ENCODE peak calls at places on chromosome 19, in ten cellular contexts. One of them, this sample, is unnamed.

GRCh38 chr19:42290523-42291436 is 11.2 kb upstream of the PRR19 start:
- DNase-seq in neural progenitor cell: peak; percentile 43
- DNase-seq in right lobe of liver: peak; percentile 47
- DNase-seq in dorsolateral prefrontal cortex: no peak
- DNase-seq in tibial artery: no peak
- DNase-seq in kidney epithelial cell: no peak
- DNase-seq in NB4: peak; percentile 58
- DNase-seq in hepatocyte: no peak
- DNase-seq in ascending aorta: no peak
- DNase-seq in psoas muscle: peak; percentile 27
- DNase-seq in this sample: no peak

GRCh38 chr19:6809262-6809661 is 36.8 kb downstream of the VAV1 start:
- DNase-seq in hepatocyte: no peak
- DNase-seq in ascending aorta: no peak
- DNase-seq in tibial artery: no peak
- DNase-seq in right lobe of liver: no peak
- DNase-seq in dorsolateral prefrontal cortex: no peak
- DNase-seq in NB4: no peak
- DNase-seq in kidney epithelial cell: no peak
- DNase-seq in psoas muscle: no peak
- DNase-seq in neural progenitor cell: no peak
- DNase-seq in this sample: no peak

GRCh38 chr19:40576181-40576584 is 490 bp upstream of the SHKBP1 start:
- DNase-seq in tibial artery: no peak
- DNase-seq in psoas muscle: peak; percentile 30
- DNase-seq in right lobe of liver: no peak
- DNase-seq in NB4: peak; percentile 76
- DNase-seq in dorsolateral prefrontal cortex: no peak
- DNase-seq in hepatocyte: no peak
- DNase-seq in kidney epithelial cell: no peak
- DNase-seq in ascending aorta: no peak
- DNase-seq in neural progenitor cell: peak; percentile 36
- DNase-seq in this sample: no peak

GRCh38 chr19:4694211-4694987 is 24.3 kb upstream of the MYDGF start:
- DNase-seq in psoas muscle: peak; percentile 89
- DNase-seq in neural progenitor cell: no peak
- DNase-seq in kidney epithelial cell: peak; percentile 90
- DNase-seq in ascending aorta: no peak
- DNase-seq in tibial artery: no peak
- DNase-seq in hepatocyte: no peak
- DNase-seq in right lobe of liver: peak; percentile 97
- DNase-seq in dorsolateral prefrontal cortex: peak; percentile 67
- DNase-seq in NB4: peak; percentile 14
- DNase-seq in this sample: peak; percentile 94

GRCh38 chr19:20359933-20360720 is 193.1 kb downstream of the ZNF486 start:
- DNase-seq in psoas muscle: no peak
- DNase-seq in ascending aorta: no peak
- DNase-seq in dorsolateral prefrontal cortex: peak; percentile 38
- DNase-seq in tibial artery: no peak
- DNase-seq in kidney epithelial cell: no peak
- DNase-seq in neural progenitor cell: peak; percentile 47
- DNase-seq in hepatocyte: no peak
- DNase-seq in right lobe of liver: no peak
- DNase-seq in NB4: no peak
- DNase-seq in this sample: no peak

GRCh38 chr19:17411801-17412200 is 6.4 kb upstream of the BST2 start:
- DNase-seq in hepatocyte: no peak
- DNase-seq in dorsolateral prefrontal cortex: no peak
- DNase-seq in psoas muscle: no peak
- DNase-seq in right lobe of liver: no peak
- DNase-seq in neural progenitor cell: no peak
- DNase-seq in ascending aorta: no peak
- DNase-seq in NB4: no peak
- DNase-seq in kidney epithelial cell: no peak
- DNase-seq in tibial artery: no peak
- DNase-seq in this sample: no peak

GRCh38 chr19:34171539-34171876 is 796 bp upstream of the LSM14A start:
- DNase-seq in psoas muscle: no peak
- DNase-seq in NB4: no peak
- DNase-seq in neural progenitor cell: no peak
- DNase-seq in hepatocyte: no peak
- DNase-seq in right lobe of liver: no peak
- DNase-seq in dorsolateral prefrontal cortex: no peak
- DNase-seq in tibial artery: no peak
- DNase-seq in ascending aorta: no peak
- DNase-seq in kidney epithelial cell: no peak
- DNase-seq in this sample: no peak

GRCh38 chr19:32337176-32337808 is 8.1 kb upstream of the ZNF507 start:
- DNase-seq in psoas muscle: no peak
- DNase-seq in NB4: no peak
- DNase-seq in ascending aorta: no peak
- DNase-seq in hepatocyte: no peak
- DNase-seq in tibial artery: no peak
- DNase-seq in right lobe of liver: no peak
- DNase-seq in dorsolateral prefrontal cortex: no peak
- DNase-seq in neural progenitor cell: no peak
- DNase-seq in kidney epithelial cell: no peak
- DNase-seq in this sample: no peak

GRCh38 chr19:48999481-49000325 is 6.0 kb downstream of the RUVBL2 start:
- DNase-seq in ascending aorta: no peak
- DNase-seq in NB4: peak; percentile 67
- DNase-seq in tibial artery: no peak
- DNase-seq in right lobe of liver: no peak
- DNase-seq in dorsolateral prefrontal cortex: peak; percentile 48
- DNase-seq in hepatocyte: peak; percentile 79
- DNase-seq in kidney epithelial cell: no peak
- DNase-seq in psoas muscle: peak; percentile 56
- DNase-seq in neural progenitor cell: peak; percentile 88
- DNase-seq in this sample: peak; percentile 66

GRCh38 chr19:46753420-46754155 is 7.3 kb upstream of the STRN4 start:
- DNase-seq in psoas muscle: peak; percentile 40
- DNase-seq in NB4: peak; percentile 91
- DNase-seq in hepatocyte: peak; percentile 53
- DNase-seq in ascending aorta: no peak
- DNase-seq in dorsolateral prefrontal cortex: no peak
- DNase-seq in tibial artery: no peak
- DNase-seq in kidney epithelial cell: no peak
- DNase-seq in neural progenitor cell: peak; percentile 75
- DNase-seq in right lobe of liver: peak; percentile 66
- DNase-seq in this sample: no peak

GRCh38 chr19:48123907-48124675 is 13.5 kb upstream of the PLA2G4C start:
- DNase-seq in neural progenitor cell: peak; percentile 78
- DNase-seq in hepatocyte: peak; percentile 65
- DNase-seq in right lobe of liver: no peak
- DNase-seq in kidney epithelial cell: peak; percentile 60
- DNase-seq in ascending aorta: no peak
- DNase-seq in dorsolateral prefrontal cortex: peak; percentile 28
- DNase-seq in psoas muscle: no peak
- DNase-seq in tibial artery: no peak
- DNase-seq in NB4: peak; percentile 63
- DNase-seq in this sample: peak; percentile 78

GRCh38 chr19:40599331-40600085 is 1.7 kb upstream of the LTBP4 start:
- DNase-seq in psoas muscle: no peak
- DNase-seq in ascending aorta: no peak
- DNase-seq in tibial artery: peak; percentile 83
- DNase-seq in hepatocyte: no peak
- DNase-seq in kidney epithelial cell: no peak
- DNase-seq in neural progenitor cell: peak; percentile 28
- DNase-seq in NB4: no peak
- DNase-seq in right lobe of liver: no peak
- DNase-seq in dorsolateral prefrontal cortex: no peak
- DNase-seq in this sample: no peak

GRCh38 chr19:51172223-51172622 is 30.1 kb downstream of the SIGLEC7 start:
- DNase-seq in tibial artery: no peak
- DNase-seq in ascending aorta: no peak
- DNase-seq in neural progenitor cell: no peak
- DNase-seq in right lobe of liver: no peak
- DNase-seq in NB4: no peak
- DNase-seq in dorsolateral prefrontal cortex: no peak
- DNase-seq in psoas muscle: no peak
- DNase-seq in hepatocyte: no peak
- DNase-seq in kidney epithelial cell: no peak
- DNase-seq in this sample: no peak

DNA sequence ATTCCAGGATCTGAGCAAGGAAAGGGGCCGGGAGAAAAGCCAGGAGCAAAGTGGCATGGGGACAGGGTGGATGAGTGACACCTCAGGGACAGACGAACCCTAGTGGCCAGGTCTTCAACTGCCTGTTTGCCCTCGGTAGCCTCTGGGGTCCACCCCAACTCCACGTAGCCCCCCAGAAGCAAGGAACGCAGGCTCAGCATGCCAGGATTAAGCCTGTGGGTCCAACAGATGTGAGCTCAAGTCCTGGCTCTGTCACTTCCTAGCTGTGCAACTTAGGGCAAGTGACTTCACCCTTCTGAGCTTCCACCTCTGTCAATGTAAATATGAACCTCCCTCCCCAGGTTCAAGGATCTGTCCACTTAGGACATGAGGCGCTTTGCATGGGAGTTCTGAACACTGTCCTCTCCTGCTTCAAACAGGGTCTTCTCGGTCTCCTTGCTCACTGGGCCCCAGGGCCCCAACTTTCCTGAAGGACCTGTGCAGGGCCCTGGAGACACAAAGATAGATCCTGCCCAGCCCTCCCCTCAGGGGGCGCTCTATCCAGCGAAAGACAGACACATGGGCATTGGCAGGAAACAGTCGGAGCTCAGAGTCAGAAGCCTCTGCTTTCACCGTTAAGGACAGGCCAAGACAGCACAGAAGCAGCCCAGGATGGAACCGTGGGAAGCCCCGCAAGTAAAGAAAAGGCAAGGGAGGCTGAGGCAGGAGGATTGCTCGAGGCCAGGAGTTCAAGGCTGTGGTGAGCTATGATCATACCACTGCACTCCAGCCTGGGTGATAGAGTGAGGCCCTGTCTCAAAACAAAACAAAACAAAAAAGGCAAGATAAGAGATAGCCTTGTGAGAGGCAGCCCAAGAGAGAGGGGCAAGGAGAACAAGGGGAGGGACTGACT is 13.2 kb downstream of the SYDE1 start:
- DNase-seq in dorsolateral prefrontal cortex: no peak
- DNase-seq in tibial artery: no peak
- DNase-seq in hepatocyte: no peak
- DNase-seq in neural progenitor cell: no peak
- DNase-seq in kidney epithelial cell: no peak
- DNase-seq in right lobe of liver: peak; percentile 35
- DNase-seq in ascending aorta: no peak
- DNase-seq in psoas muscle: no peak
- DNase-seq in NB4: no peak
- DNase-seq in this sample: no peak
- TF ChIP-seq CTCF in dorsolateral prefrontal cortex: no peak
- TF ChIP-seq CTCF in tibial artery: no peak
- TF ChIP-seq CTCF in hepatocyte: no peak
- TF ChIP-seq CTCF in neural progenitor cell: peak; percentile 7
- TF ChIP-seq CTCF in kidney epithelial cell: no peak
- TF ChIP-seq CTCF in right lobe of liver: no peak
- TF ChIP-seq CTCF in ascending aorta: no peak
- TF ChIP-seq CTCF in psoas muscle: no peak
- TF ChIP-seq CTCF in NB4: no peak
- TF ChIP-seq CTCF in this sample: no peak

DNA sequence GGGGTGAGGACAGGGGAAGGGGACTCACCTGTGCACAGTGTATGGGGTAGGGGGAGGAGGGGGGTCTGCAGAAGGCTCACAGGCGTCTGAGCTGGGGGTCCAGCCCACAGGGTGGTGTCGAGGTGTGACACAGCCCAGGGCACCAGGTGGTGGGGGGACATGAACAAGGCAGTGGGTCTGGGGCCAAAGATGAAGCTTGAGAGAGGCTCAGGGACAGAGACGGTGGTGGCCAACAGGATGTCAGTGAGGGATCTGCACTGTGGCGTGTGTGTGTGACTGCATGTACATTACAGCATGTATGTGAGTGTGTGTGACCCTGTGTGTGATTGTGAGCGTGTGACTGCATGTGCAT is 1.7 kb downstream of the ADAMTS10 start:
- DNase-seq in neural progenitor cell: no peak
- DNase-seq in NB4: no peak
- DNase-seq in dorsolateral prefrontal cortex: no peak
- DNase-seq in psoas muscle: no peak
- DNase-seq in tibial artery: no peak
- DNase-seq in hepatocyte: no peak
- DNase-seq in ascending aorta: no peak
- DNase-seq in right lobe of liver: no peak
- DNase-seq in kidney epithelial cell: no peak
- DNase-seq in this sample: no peak
- H3K4me3 ChIP-seq in neural progenitor cell: peak overlapping the region; percentile 76
- H3K4me3 ChIP-seq in NB4: peak overlapping the region; percentile 78
- H3K4me3 ChIP-seq in dorsolateral prefrontal cortex: peak overlapping the region; percentile 45
- H3K4me3 ChIP-seq in psoas muscle: peak overlapping the region; percentile 66
- H3K4me3 ChIP-seq in tibial artery: peak overlapping the region; percentile 86
- H3K4me3 ChIP-seq in hepatocyte: no peak overlapping the region
- H3K4me3 ChIP-seq in ascending aorta: peak overlapping the region; percentile 61
- H3K4me3 ChIP-seq in right lobe of liver: no peak overlapping the region
- H3K4me3 ChIP-seq in kidney epithelial cell: peak overlapping the region; percentile 69
- H3K4me3 ChIP-seq in this sample: peak overlapping the region; percentile 97

DNA sequence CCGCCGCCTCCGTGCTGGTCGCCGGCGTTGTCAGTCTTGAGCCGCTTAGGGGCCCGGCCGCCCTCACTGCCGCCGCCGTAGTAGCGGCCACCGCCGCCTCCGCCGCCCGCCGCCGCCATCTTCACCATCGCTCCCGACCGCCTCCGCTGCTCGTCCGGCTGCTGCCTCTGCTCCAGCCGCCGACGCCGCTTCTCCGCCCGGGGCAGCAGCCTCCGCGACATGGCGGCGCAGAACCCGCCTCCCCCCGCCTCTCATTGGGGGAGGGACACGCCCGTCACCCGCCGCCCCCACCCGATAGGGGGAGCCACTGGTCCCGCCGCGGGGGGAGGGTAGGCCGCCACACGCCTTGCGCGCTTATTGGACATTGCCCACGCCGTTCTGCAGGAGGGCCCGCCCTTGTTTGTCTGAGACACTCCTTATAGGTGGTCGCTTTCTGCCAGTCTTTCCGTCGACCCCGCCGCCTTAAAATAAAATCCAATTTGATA is at the start of gene HNRNPL:
- DNase-seq in tibial artery: no peak
- DNase-seq in psoas muscle: peak; percentile 99
- DNase-seq in ascending aorta: no peak
- DNase-seq in kidney epithelial cell: no peak
- DNase-seq in hepatocyte: no peak
- DNase-seq in NB4: no peak
- DNase-seq in neural progenitor cell: no peak
- DNase-seq in dorsolateral prefrontal cortex: no peak
- DNase-seq in right lobe of liver: peak; percentile 99
- DNase-seq in this sample: no peak
- TF ChIP-seq CTCF in tibial artery: peak; percentile 43
- TF ChIP-seq CTCF in psoas muscle: peak; percentile 45
- TF ChIP-seq CTCF in ascending aorta: peak; percentile 31
- TF ChIP-seq CTCF in kidney epithelial cell: peak; percentile 53
- TF ChIP-seq CTCF in hepatocyte: peak; percentile 35
- TF ChIP-seq CTCF in NB4: no peak
- TF ChIP-seq CTCF in neural progenitor cell: peak; percentile 40
- TF ChIP-seq CTCF in dorsolateral prefrontal cortex: peak; percentile 66
- TF ChIP-seq CTCF in right lobe of liver: peak; percentile 46
- TF ChIP-seq CTCF in this sample: peak; percentile 56

DNA sequence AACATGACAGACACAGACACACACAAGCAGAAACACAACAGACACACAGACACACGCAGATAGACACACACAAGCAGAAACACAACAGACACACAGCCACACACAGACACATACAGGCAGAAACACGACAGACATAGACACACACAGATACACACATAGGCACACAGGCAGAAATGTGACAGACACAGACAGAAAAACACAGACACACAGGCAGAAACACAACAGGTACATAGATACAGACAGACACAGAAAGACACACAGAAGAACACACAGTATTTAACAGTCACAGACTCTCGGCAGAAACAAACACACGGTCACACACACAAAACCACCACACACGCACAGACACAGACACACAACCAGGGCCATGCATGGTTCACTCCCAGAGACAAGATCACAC is 905 bp downstream of the TBXA2R start:
- DNase-seq in hepatocyte: no peak
- DNase-seq in neural progenitor cell: no peak
- DNase-seq in right lobe of liver: no peak
- DNase-seq in dorsolateral prefrontal cortex: no peak
- DNase-seq in ascending aorta: no peak
- DNase-seq in psoas muscle: no peak
- DNase-seq in tibial artery: no peak
- DNase-seq in NB4: no peak
- DNase-seq in kidney epithelial cell: no peak
- DNase-seq in this sample: no peak
- H3K4me3 ChIP-seq in hepatocyte: no peak overlapping the region
- H3K4me3 ChIP-seq in neural progenitor cell: no peak overlapping the region
- H3K4me3 ChIP-seq in right lobe of liver: peak overlapping the region; percentile 42
- H3K4me3 ChIP-seq in dorsolateral prefrontal cortex: peak overlapping the region; percentile 33
- H3K4me3 ChIP-seq in ascending aorta: peak overlapping the region; percentile 74
- H3K4me3 ChIP-seq in psoas muscle: peak overlapping the region; percentile 62
- H3K4me3 ChIP-seq in tibial artery: peak overlapping the region; percentile 84
- H3K4me3 ChIP-seq in NB4: no peak overlapping the region
- H3K4me3 ChIP-seq in kidney epithelial cell: no peak overlapping the region
- H3K4me3 ChIP-seq in this sample: peak overlapping the region; percentile 46